ENCODE peak calls at places on chromosomes 3 and 15, in ten cellular contexts. One of them, this sample, is unnamed.

GRCh38 chr3:42704136-42704841 is 1.7 kb upstream of the HHATL start:
- DNase-seq in upper lobe of right lung: no peak
- DNase-seq in midbrain: no peak
- DNase-seq in AG04450: no peak
- DNase-seq in naive B cell: no peak
- DNase-seq in CD4-positive, alpha-beta T cell: no peak
- DNase-seq in mesendoderm: no peak
- DNase-seq in GM04504: no peak
- DNase-seq in LoVo: no peak
- DNase-seq in OCI-M1: no peak
- DNase-seq in this sample: no peak

GRCh38 chr15:34209421-34210282 is at the start of gene KATNBL1:
- DNase-seq in upper lobe of right lung: peak; percentile 99
- DNase-seq in midbrain: peak; percentile 98
- DNase-seq in AG04450: peak; percentile 79
- DNase-seq in naive B cell: peak; percentile 93
- DNase-seq in CD4-positive, alpha-beta T cell: peak; percentile 95
- DNase-seq in mesendoderm: peak; percentile 95
- DNase-seq in GM04504: peak; percentile 90
- DNase-seq in LoVo: peak; percentile 97
- DNase-seq in OCI-M1: peak; percentile 98
- DNase-seq in this sample: peak; percentile 99

GRCh38 chr15:95996494-95996893 is 334.0 kb upstream of the NR2F2 start:
- DNase-seq in upper lobe of right lung: no peak
- DNase-seq in midbrain: no peak
- DNase-seq in AG04450: no peak
- DNase-seq in naive B cell: no peak
- DNase-seq in CD4-positive, alpha-beta T cell: no peak
- DNase-seq in mesendoderm: no peak
- DNase-seq in GM04504: no peak
- DNase-seq in LoVo: no peak
- DNase-seq in OCI-M1: peak; percentile 73
- DNase-seq in this sample: no peak

GRCh38 chr15:25237291-25237978 is 201.4 kb downstream of the UBE3A start:
- DNase-seq in upper lobe of right lung: peak; percentile 31
- DNase-seq in midbrain: no peak
- DNase-seq in AG04450: no peak
- DNase-seq in naive B cell: no peak
- DNase-seq in CD4-positive, alpha-beta T cell: no peak
- DNase-seq in mesendoderm: no peak
- DNase-seq in GM04504: no peak
- DNase-seq in LoVo: no peak
- DNase-seq in OCI-M1: no peak
- DNase-seq in this sample: no peak

GRCh38 chr3:165404357-165405042 is 208.3 kb upstream of the SLITRK3 start:
- DNase-seq in upper lobe of right lung: no peak
- DNase-seq in midbrain: no peak
- DNase-seq in AG04450: no peak
- DNase-seq in naive B cell: no peak
- DNase-seq in CD4-positive, alpha-beta T cell: no peak
- DNase-seq in mesendoderm: peak; percentile 61
- DNase-seq in GM04504: no peak
- DNase-seq in LoVo: no peak
- DNase-seq in OCI-M1: no peak
- DNase-seq in this sample: no peak

GRCh38 chr3:177041021-177041729 is 156.1 kb downstream of the TBL1XR1 start:
- DNase-seq in upper lobe of right lung: no peak
- DNase-seq in midbrain: peak; percentile 58
- DNase-seq in AG04450: no peak
- DNase-seq in naive B cell: no peak
- DNase-seq in CD4-positive, alpha-beta T cell: no peak
- DNase-seq in mesendoderm: peak; percentile 19
- DNase-seq in GM04504: peak; percentile 64
- DNase-seq in LoVo: no peak
- DNase-seq in OCI-M1: no peak
- DNase-seq in this sample: no peak

GRCh38 chr3:167032267-167032876 is 347.7 kb downstream of the ZBBX start:
- DNase-seq in upper lobe of right lung: no peak
- DNase-seq in midbrain: peak; percentile 35
- DNase-seq in AG04450: peak; percentile 41
- DNase-seq in naive B cell: no peak
- DNase-seq in CD4-positive, alpha-beta T cell: no peak
- DNase-seq in mesendoderm: peak; percentile 71
- DNase-seq in GM04504: no peak
- DNase-seq in LoVo: peak; percentile 37
- DNase-seq in OCI-M1: peak; percentile 69
- DNase-seq in this sample: peak; percentile 92

GRCh38 chr15:69843927-69844326 is 253.8 kb downstream of the TLE3 start:
- DNase-seq in upper lobe of right lung: no peak
- DNase-seq in midbrain: no peak
- DNase-seq in AG04450: no peak
- DNase-seq in naive B cell: no peak
- DNase-seq in CD4-positive, alpha-beta T cell: no peak
- DNase-seq in mesendoderm: no peak
- DNase-seq in GM04504: no peak
- DNase-seq in LoVo: no peak
- DNase-seq in OCI-M1: no peak
- DNase-seq in this sample: no peak

GRCh38 chr3:14263317-14264005 is 84.8 kb downstream of the LSM3 start:
- DNase-seq in upper lobe of right lung: no peak
- DNase-seq in midbrain: no peak
- DNase-seq in AG04450: no peak
- DNase-seq in naive B cell: no peak
- DNase-seq in CD4-positive, alpha-beta T cell: no peak
- DNase-seq in mesendoderm: no peak
- DNase-seq in GM04504: no peak
- DNase-seq in LoVo: no peak
- DNase-seq in OCI-M1: no peak
- DNase-seq in this sample: no peak

GRCh38 chr3:18301781-18302180 is 123.4 kb downstream of the SATB1 start:
- DNase-seq in upper lobe of right lung: no peak
- DNase-seq in midbrain: no peak
- DNase-seq in AG04450: no peak
- DNase-seq in naive B cell: no peak
- DNase-seq in CD4-positive, alpha-beta T cell: no peak
- DNase-seq in mesendoderm: no peak
- DNase-seq in GM04504: no peak
- DNase-seq in LoVo: no peak
- DNase-seq in OCI-M1: no peak
- DNase-seq in this sample: no peak

GRCh38 chr15:58931985-58932384 is 1.5 kb downstream of the SLTM start:
- DNase-seq in upper lobe of right lung: no peak
- DNase-seq in midbrain: peak; percentile 20
- DNase-seq in AG04450: no peak
- DNase-seq in naive B cell: no peak
- DNase-seq in CD4-positive, alpha-beta T cell: no peak
- DNase-seq in mesendoderm: no peak
- DNase-seq in GM04504: no peak
- DNase-seq in LoVo: peak; percentile 40
- DNase-seq in OCI-M1: peak; percentile 78
- DNase-seq in this sample: peak; percentile 19

GRCh38 chr15:75591655-75592364 is 12.7 kb upstream of the PTPN9 start:
- DNase-seq in upper lobe of right lung: no peak
- DNase-seq in midbrain: no peak
- DNase-seq in AG04450: no peak
- DNase-seq in naive B cell: no peak
- DNase-seq in CD4-positive, alpha-beta T cell: no peak
- DNase-seq in mesendoderm: no peak
- DNase-seq in GM04504: no peak
- DNase-seq in LoVo: no peak
- DNase-seq in OCI-M1: no peak
- DNase-seq in this sample: no peak

GRCh38 chr15:30882861-30883433 is 20.8 kb upstream of the FAN1 start:
- DNase-seq in upper lobe of right lung: no peak
- DNase-seq in midbrain: no peak
- DNase-seq in AG04450: no peak
- DNase-seq in naive B cell: no peak
- DNase-seq in CD4-positive, alpha-beta T cell: no peak
- DNase-seq in mesendoderm: no peak
- DNase-seq in GM04504: no peak
- DNase-seq in LoVo: no peak
- DNase-seq in OCI-M1: no peak
- DNase-seq in this sample: no peak

GRCh38 chr15:75732809-75733451 is 20.3 kb upstream of the CSPG4 start:
- DNase-seq in upper lobe of right lung: peak; percentile 78
- DNase-seq in midbrain: peak; percentile 57
- DNase-seq in AG04450: no peak
- DNase-seq in naive B cell: peak; percentile 48
- DNase-seq in CD4-positive, alpha-beta T cell: peak; percentile 28
- DNase-seq in mesendoderm: peak; percentile 84
- DNase-seq in GM04504: no peak
- DNase-seq in LoVo: peak; percentile 64
- DNase-seq in OCI-M1: peak; percentile 83
- DNase-seq in this sample: peak; percentile 82

GRCh38 chr3:21020681-21021080 is 730.3 kb downstream of the ZNF385D start:
- DNase-seq in upper lobe of right lung: no peak
- DNase-seq in midbrain: no peak
- DNase-seq in AG04450: no peak
- DNase-seq in naive B cell: no peak
- DNase-seq in CD4-positive, alpha-beta T cell: no peak
- DNase-seq in mesendoderm: no peak
- DNase-seq in GM04504: no peak
- DNase-seq in LoVo: no peak
- DNase-seq in OCI-M1: no peak
- DNase-seq in this sample: peak; percentile 29

GRCh38 chr15:40320931-40321371 is 2.5 kb upstream of the INAFM2 start:
- DNase-seq in upper lobe of right lung: no peak
- DNase-seq in midbrain: peak; percentile 79
- DNase-seq in AG04450: no peak
- DNase-seq in naive B cell: peak; percentile 66
- DNase-seq in CD4-positive, alpha-beta T cell: peak; percentile 48
- DNase-seq in mesendoderm: peak; percentile 78
- DNase-seq in GM04504: no peak
- DNase-seq in LoVo: peak; percentile 80
- DNase-seq in OCI-M1: peak; percentile 80
- DNase-seq in this sample: peak; percentile 91